ENCODE peak calls at places on chromosome 14, in six cellular contexts. One of them, this sample, is unnamed.

GRCh38 chr14:23727566-23728335 is 91.6 kb downstream of the DHRS2 start:
- DNase-seq in C1 segment of cervical spinal cord: no peak
- DNase-seq in astrocyte of the cerebellum: peak; percentile 4
- DNase-seq in M059J: peak; percentile 70
- DNase-seq in NCI-H1436: peak; percentile 5
- DNase-seq in activated CD4-positive, alpha-beta T cell treated with anti-CD3 and anti-CD28 coated beads for 4 hours: no peak
- DNase-seq in this sample: no peak

GRCh38 chr14:95875831-95876768 is 532 bp upstream of the TUNAR start:
- DNase-seq in activated CD4-positive, alpha-beta T cell treated with anti-CD3 and anti-CD28 coated beads for 4 hours: no peak
- DNase-seq in NCI-H1436: peak; percentile 57
- DNase-seq in astrocyte of the cerebellum: no peak
- DNase-seq in M059J: no peak
- DNase-seq in C1 segment of cervical spinal cord: no peak
- DNase-seq in this sample: peak; percentile 22

GRCh38 chr14:35825968-35826217 is 245 bp upstream of the BRMS1L start:
- DNase-seq in C1 segment of cervical spinal cord: no peak
- DNase-seq in M059J: no peak
- DNase-seq in astrocyte of the cerebellum: no peak
- DNase-seq in NCI-H1436: no peak
- DNase-seq in activated CD4-positive, alpha-beta T cell treated with anti-CD3 and anti-CD28 coated beads for 4 hours: no peak
- DNase-seq in this sample: no peak

GRCh38 chr14:34043627-34044372 is 92.9 kb upstream of the EGLN3 start:
- DNase-seq in M059J: peak; percentile 87
- DNase-seq in activated CD4-positive, alpha-beta T cell treated with anti-CD3 and anti-CD28 coated beads for 4 hours: peak; percentile 37
- DNase-seq in C1 segment of cervical spinal cord: no peak
- DNase-seq in astrocyte of the cerebellum: no peak
- DNase-seq in NCI-H1436: no peak
- DNase-seq in this sample: no peak

GRCh38 chr14:104362761-104363605 is 216.6 kb upstream of the C14orf180 start:
- DNase-seq in astrocyte of the cerebellum: no peak
- DNase-seq in activated CD4-positive, alpha-beta T cell treated with anti-CD3 and anti-CD28 coated beads for 4 hours: no peak
- DNase-seq in M059J: no peak
- DNase-seq in NCI-H1436: no peak
- DNase-seq in C1 segment of cervical spinal cord: no peak
- DNase-seq in this sample: no peak

GRCh38 chr14:38419579-38419978 is 163.7 kb upstream of the CLEC14A start:
- DNase-seq in C1 segment of cervical spinal cord: no peak
- DNase-seq in M059J: no peak
- DNase-seq in activated CD4-positive, alpha-beta T cell treated with anti-CD3 and anti-CD28 coated beads for 4 hours: no peak
- DNase-seq in NCI-H1436: no peak
- DNase-seq in astrocyte of the cerebellum: no peak
- DNase-seq in this sample: no peak

GRCh38 chr14:36619131-36619530 is 36.7 kb upstream of the NKX2-8 start:
- DNase-seq in astrocyte of the cerebellum: no peak
- DNase-seq in C1 segment of cervical spinal cord: no peak
- DNase-seq in NCI-H1436: no peak
- DNase-seq in M059J: peak; percentile 59
- DNase-seq in activated CD4-positive, alpha-beta T cell treated with anti-CD3 and anti-CD28 coated beads for 4 hours: no peak
- DNase-seq in this sample: no peak

GRCh38 chr14:31927348-31927826 is 149.7 kb upstream of the ARHGAP5 start:
- DNase-seq in NCI-H1436: no peak
- DNase-seq in M059J: peak; percentile 95
- DNase-seq in astrocyte of the cerebellum: peak; percentile 72
- DNase-seq in activated CD4-positive, alpha-beta T cell treated with anti-CD3 and anti-CD28 coated beads for 4 hours: no peak
- DNase-seq in C1 segment of cervical spinal cord: no peak
- DNase-seq in this sample: peak; percentile 54

GRCh38 chr14:74516451-74517155 is 23.0 kb downstream of the ISCA2 start:
- DNase-seq in astrocyte of the cerebellum: no peak
- DNase-seq in NCI-H1436: no peak
- DNase-seq in activated CD4-positive, alpha-beta T cell treated with anti-CD3 and anti-CD28 coated beads for 4 hours: no peak
- DNase-seq in M059J: peak; percentile 71
- DNase-seq in C1 segment of cervical spinal cord: no peak
- DNase-seq in this sample: no peak

GRCh38 chr14:31449971-31450610 is 7.2 kb downstream of the DTD2 start:
- DNase-seq in M059J: peak; percentile 46
- DNase-seq in NCI-H1436: peak; percentile 43
- DNase-seq in astrocyte of the cerebellum: peak; percentile 33
- DNase-seq in C1 segment of cervical spinal cord: peak; percentile 8
- DNase-seq in activated CD4-positive, alpha-beta T cell treated with anti-CD3 and anti-CD28 coated beads for 4 hours: no peak
- DNase-seq in this sample: no peak

GRCh38 chr14:21868442-21869046 is 194.9 kb upstream of the OR4E1 start:
- DNase-seq in C1 segment of cervical spinal cord: no peak
- DNase-seq in astrocyte of the cerebellum: peak; percentile 26
- DNase-seq in activated CD4-positive, alpha-beta T cell treated with anti-CD3 and anti-CD28 coated beads for 4 hours: peak; percentile 82
- DNase-seq in M059J: peak; percentile 12
- DNase-seq in NCI-H1436: no peak
- DNase-seq in this sample: no peak

GRCh38 chr14:84874436-84874835 is 655.5 kb upstream of the FLRT2 start:
- DNase-seq in C1 segment of cervical spinal cord: no peak
- DNase-seq in NCI-H1436: peak; percentile 85
- DNase-seq in M059J: no peak
- DNase-seq in activated CD4-positive, alpha-beta T cell treated with anti-CD3 and anti-CD28 coated beads for 4 hours: no peak
- DNase-seq in astrocyte of the cerebellum: no peak
- DNase-seq in this sample: peak; percentile 58

GRCh38 chr14:29754134-29754533 is 173.5 kb downstream of the PRKD1 start:
- DNase-seq in activated CD4-positive, alpha-beta T cell treated with anti-CD3 and anti-CD28 coated beads for 4 hours: no peak
- DNase-seq in NCI-H1436: no peak
- DNase-seq in C1 segment of cervical spinal cord: no peak
- DNase-seq in astrocyte of the cerebellum: no peak
- DNase-seq in M059J: no peak
- DNase-seq in this sample: no peak

GRCh38 chr14:77709412-77709811 is 1.5 kb downstream of the SLIRP start:
- DNase-seq in M059J: no peak
- DNase-seq in activated CD4-positive, alpha-beta T cell treated with anti-CD3 and anti-CD28 coated beads for 4 hours: no peak
- DNase-seq in C1 segment of cervical spinal cord: no peak
- DNase-seq in NCI-H1436: no peak
- DNase-seq in astrocyte of the cerebellum: no peak
- DNase-seq in this sample: no peak

GRCh38 chr14:21915814-21916213 is 242.2 kb upstream of the OR4E1 start:
- DNase-seq in astrocyte of the cerebellum: no peak
- DNase-seq in activated CD4-positive, alpha-beta T cell treated with anti-CD3 and anti-CD28 coated beads for 4 hours: no peak
- DNase-seq in C1 segment of cervical spinal cord: no peak
- DNase-seq in NCI-H1436: no peak
- DNase-seq in M059J: no peak
- DNase-seq in this sample: no peak

GRCh38 chr14:101242442-101243385 is 318.6 kb upstream of the DIO3 start:
- DNase-seq in C1 segment of cervical spinal cord: no peak
- DNase-seq in astrocyte of the cerebellum: no peak
- DNase-seq in M059J: no peak
- DNase-seq in activated CD4-positive, alpha-beta T cell treated with anti-CD3 and anti-CD28 coated beads for 4 hours: no peak
- DNase-seq in NCI-H1436: no peak
- DNase-seq in this sample: no peak

GRCh38 chr14:68127166-68127565 is 307.6 kb downstream of the RAD51B start:
- DNase-seq in activated CD4-positive, alpha-beta T cell treated with anti-CD3 and anti-CD28 coated beads for 4 hours: no peak
- DNase-seq in C1 segment of cervical spinal cord: no peak
- DNase-seq in NCI-H1436: no peak
- DNase-seq in M059J: no peak
- DNase-seq in astrocyte of the cerebellum: no peak
- DNase-seq in this sample: no peak

GRCh38 chr14:104715416-104715815 is 8.6 kb upstream of the ADSS1 start:
- DNase-seq in astrocyte of the cerebellum: no peak
- DNase-seq in M059J: no peak
- DNase-seq in C1 segment of cervical spinal cord: no peak
- DNase-seq in activated CD4-positive, alpha-beta T cell treated with anti-CD3 and anti-CD28 coated beads for 4 hours: no peak
- DNase-seq in NCI-H1436: no peak
- DNase-seq in this sample: no peak

GRCh38 chr14:89801128-89801527 is 153.4 kb downstream of the EFCAB11 start:
- DNase-seq in activated CD4-positive, alpha-beta T cell treated with anti-CD3 and anti-CD28 coated beads for 4 hours: no peak
- DNase-seq in astrocyte of the cerebellum: no peak
- DNase-seq in M059J: peak; percentile 11
- DNase-seq in NCI-H1436: no peak
- DNase-seq in C1 segment of cervical spinal cord: no peak
- DNase-seq in this sample: no peak